ENCODE peak calls at places on chromosomes 2 and 18, in ten cellular contexts. A, H, N, D, Y, Z, J, U, R and C are unnamed samples.

GRCh38 chr2:121102949-121103348 is 182.1 kb downstream of the TFCP2L1 start:
- DNase-seq in A (no peak), H (no peak), N (no peak), D (no peak), Y (no peak), Z (no peak), J (no peak), U (no peak), R (no peak), C (no peak)

GRCh38 chr2:161681043-161681442 is 56.8 kb downstream of the SLC4A10 start:
- DNase-seq in A (peak; percentile 43), H (no peak), N (no peak), D (no peak), Y (no peak), Z (peak; percentile 49), J (no peak), U (no peak), R (peak; percentile 84), C (no peak)

GRCh38 chr2:57050007-57050406 is 866.2 kb downstream of the CCDC85A start:
- DNase-seq in A (no peak), H (no peak), N (no peak), D (no peak), Y (no peak), Z (no peak), J (no peak), U (no peak), R (no peak), C (no peak)

GRCh38 chr2:238220892-238221521 is 17.5 kb upstream of the ILKAP start:
- DNase-seq in A (no peak), H (no peak), N (no peak), D (no peak), Y (no peak), Z (peak; percentile 21), J (no peak), U (peak; percentile 63), R (no peak), C (no peak)

GRCh38 chr2:200860092-200860795 is 4.2 kb downstream of the CLK1 start:
- DNase-seq in A (no peak), H (no peak), N (no peak), D (peak; percentile 16), Y (no peak), Z (peak; percentile 39), J (no peak), U (no peak), R (no peak), C (no peak)

GRCh38 chr18:13369756-13370510 is 151.4 kb downstream of the LDLRAD4 start:
- DNase-seq in A (no peak), H (peak; percentile 28), N (peak; percentile 78), D (no peak), Y (no peak), Z (peak; percentile 48), J (no peak), U (no peak), R (no peak), C (no peak)

GRCh38 chr2:177852389-177852788 is 220.2 kb downstream of the PDE11A start:
- DNase-seq in A (no peak), H (no peak), N (no peak), D (no peak), Y (no peak), Z (no peak), J (no peak), U (no peak), R (no peak), C (peak; percentile 23)

GRCh38 chr18:48994044-48994651 is 43.4 kb upstream of the SMAD7 start:
- DNase-seq in A (peak; percentile 11), H (peak; percentile 6), N (no peak), D (no peak), Y (no peak), Z (peak; percentile 72), J (no peak), U (no peak), R (no peak), C (no peak)

GRCh38 chr2:75222527-75222926 is 23.2 kb upstream of the TACR1 start:
- DNase-seq in A (no peak), H (no peak), N (no peak), D (no peak), Y (no peak), Z (no peak), J (no peak), U (no peak), R (no peak), C (no peak)

GRCh38 chr18:2641638-2642037 is 13.9 kb upstream of the SMCHD1 start:
- DNase-seq in A (no peak), H (peak; percentile 67), N (no peak), D (no peak), Y (no peak), Z (peak; percentile 23), J (no peak), U (no peak), R (no peak), C (no peak)

GRCh38 chr18:11251229-11251890 is 102.0 kb upstream of the PIEZO2 start:
- DNase-seq in A (no peak), H (no peak), N (no peak), D (no peak), Y (no peak), Z (peak; percentile 54), J (no peak), U (no peak), R (no peak), C (no peak)

GRCh38 chr2:217977840-217978535 is 24.8 kb downstream of the TNS1 start:
- DNase-seq in A (no peak), H (no peak), N (no peak), D (no peak), Y (no peak), Z (no peak), J (no peak), U (no peak), R (no peak), C (no peak)

GRCh38 chr2:189763908-189764661 is 1.5 kb upstream of the OSGEPL1 start:
- DNase-seq in A (no peak), H (no peak), N (no peak), D (no peak), Y (no peak), Z (peak; percentile 43), J (no peak), U (no peak), R (no peak), C (no peak)

GRCh38 chr18:36349552-36349951 is 52.0 kb downstream of the FHOD3 start:
- DNase-seq in A (no peak), H (no peak), N (no peak), D (no peak), Y (no peak), Z (no peak), J (no peak), U (no peak), R (no peak), C (no peak)

GRCh38 chr2:171893196-171893823 is 734 bp downstream of the SLC25A12 start:
- DNase-seq in A (no peak), H (no peak), N (no peak), D (no peak), Y (no peak), Z (peak; percentile 11), J (no peak), U (no peak), R (no peak), C (no peak)

GRCh38 chr2:109213646-109214417 is 84.8 kb downstream of the SH3RF3 start:
- DNase-seq in A (no peak), H (no peak), N (no peak), D (peak; percentile 76), Y (peak; percentile 18), Z (peak; percentile 94), J (no peak), U (no peak), R (peak; percentile 72), C (no peak)